ENCODE peak calls at places on chromosomes 11 and 22, in four cellular contexts. One of them, this sample, is unnamed.

GRCh38 chr11:114916406-114916805 is 238.1 kb downstream of the NXPE2 start:
- DNase-seq in colonic mucosa: no peak
- DNase-seq in gastrocnemius medialis: no peak
- DNase-seq in myocyte: no peak
- DNase-seq in this sample: no peak

GRCh38 chr11:8354622-8355417 is 91.1 kb upstream of the LMO1 start:
- DNase-seq in colonic mucosa: no peak
- DNase-seq in gastrocnemius medialis: no peak
- DNase-seq in myocyte: peak
- DNase-seq in this sample: peak

GRCh38 chr11:103091024-103091423 is 936 bp downstream of the DCUN1D5 start:
- DNase-seq in colonic mucosa: no peak
- DNase-seq in gastrocnemius medialis: no peak
- DNase-seq in myocyte: peak
- DNase-seq in this sample: no peak

GRCh38 chr22:36197065-36197440 is 4.6 kb downstream of the APOL4 start:
- DNase-seq in colonic mucosa: no peak
- DNase-seq in gastrocnemius medialis: peak
- DNase-seq in myocyte: peak
- DNase-seq in this sample: no peak

GRCh38 chr11:117444256-117445096 is 116.8 kb downstream of the CEP164 start:
- DNase-seq in colonic mucosa: no peak
- DNase-seq in gastrocnemius medialis: no peak
- DNase-seq in myocyte: no peak
- DNase-seq in this sample: no peak

GRCh38 chr11:46677169-46677568 is 23.2 kb downstream of the ARHGAP1 start:
- DNase-seq in colonic mucosa: no peak
- DNase-seq in gastrocnemius medialis: no peak
- DNase-seq in myocyte: no peak
- DNase-seq in this sample: no peak

GRCh38 chr22:29700206-29700948 is 19.4 kb upstream of the CABP7 start:
- DNase-seq in colonic mucosa: no peak
- DNase-seq in gastrocnemius medialis: no peak
- DNase-seq in myocyte: no peak
- DNase-seq in this sample: no peak

GRCh38 chr11:70557742-70558485 is 159.6 kb downstream of the CTTN start:
- DNase-seq in colonic mucosa: no peak
- DNase-seq in gastrocnemius medialis: no peak
- DNase-seq in myocyte: no peak
- DNase-seq in this sample: no peak

GRCh38 chr22:37525073-37525745 is 6.0 kb upstream of the CARD10 start:
- DNase-seq in colonic mucosa: no peak
- DNase-seq in gastrocnemius medialis: no peak
- DNase-seq in myocyte: peak
- DNase-seq in this sample: no peak

GRCh38 chr11:32034680-32035079 is 56.2 kb upstream of the RCN1 start:
- DNase-seq in colonic mucosa: no peak
- DNase-seq in gastrocnemius medialis: no peak
- DNase-seq in myocyte: no peak
- DNase-seq in this sample: no peak

GRCh38 chr11:45388472-45388871 is 102.3 kb upstream of the SYT13 start:
- DNase-seq in colonic mucosa: no peak
- DNase-seq in gastrocnemius medialis: no peak
- DNase-seq in myocyte: no peak
- DNase-seq in this sample: no peak

GRCh38 chr22:17810570-17811116 is 36.4 kb upstream of the BID start:
- DNase-seq in colonic mucosa: peak
- DNase-seq in gastrocnemius medialis: no peak
- DNase-seq in myocyte: no peak
- DNase-seq in this sample: no peak

GRCh38 chr22:48337957-48338792 is 1489.5 kb downstream of the BRD1 start:
- DNase-seq in colonic mucosa: no peak
- DNase-seq in gastrocnemius medialis: no peak
- DNase-seq in myocyte: no peak
- DNase-seq in this sample: no peak

GRCh38 chr11:64713031-64713780 is 9.8 kb downstream of the NRXN2 start:
- DNase-seq in colonic mucosa: no peak
- DNase-seq in gastrocnemius medialis: no peak
- DNase-seq in myocyte: no peak
- DNase-seq in this sample: no peak

GRCh38 chr22:46079861-46080821 is 70.2 kb upstream of the PPARA start:
- DNase-seq in colonic mucosa: no peak
- DNase-seq in gastrocnemius medialis: peak
- DNase-seq in myocyte: peak
- DNase-seq in this sample: no peak

GRCh38 chr11:117911694-117912093 is 17.5 kb downstream of the TMPRSS13 start:
- DNase-seq in colonic mucosa: no peak
- DNase-seq in gastrocnemius medialis: no peak
- DNase-seq in myocyte: no peak
- DNase-seq in this sample: no peak

GRCh38 chr11:100525635-100526034 is 161.5 kb upstream of the ARHGAP42 start:
- DNase-seq in colonic mucosa: no peak
- DNase-seq in gastrocnemius medialis: no peak
- DNase-seq in myocyte: no peak
- DNase-seq in this sample: no peak

GRCh38 chr11:75425422-75425821 is 7.6 kb downstream of the KLHL35 start:
- DNase-seq in colonic mucosa: no peak
- DNase-seq in gastrocnemius medialis: no peak
- DNase-seq in myocyte: no peak
- DNase-seq in this sample: no peak

GRCh38 chr22:35312198-35313059 is 12.7 kb downstream of the TOM1 start:
- DNase-seq in colonic mucosa: peak
- DNase-seq in gastrocnemius medialis: peak
- DNase-seq in myocyte: peak
- DNase-seq in this sample: peak

GRCh38 chr11:117072517-117073218 is 25.6 kb downstream of the SIK3 start:
- DNase-seq in colonic mucosa: no peak
- DNase-seq in gastrocnemius medialis: no peak
- DNase-seq in myocyte: peak
- DNase-seq in this sample: no peak

GRCh38 chr11:73577496-73577917 is 20.4 kb downstream of the FAM168A start:
- DNase-seq in colonic mucosa: no peak
- DNase-seq in gastrocnemius medialis: no peak
- DNase-seq in myocyte: no peak
- DNase-seq in this sample: no peak

GRCh38 chr11:95877288-95877687 is 46.6 kb downstream of the MTMR2 start:
- DNase-seq in colonic mucosa: no peak
- DNase-seq in gastrocnemius medialis: no peak
- DNase-seq in myocyte: peak
- DNase-seq in this sample: no peak

GRCh38 chr11:123303924-123304323 is 108.9 kb upstream of the CLMP start:
- DNase-seq in colonic mucosa: no peak
- DNase-seq in gastrocnemius medialis: no peak
- DNase-seq in myocyte: no peak
- DNase-seq in this sample: no peak

GRCh38 chr22:22587577-22588188 is 28.6 kb upstream of the PRAME start:
- DNase-seq in colonic mucosa: no peak
- DNase-seq in gastrocnemius medialis: no peak
- DNase-seq in myocyte: no peak
- DNase-seq in this sample: no peak

GRCh38 chr11:121936781-121937447 is 179.1 kb downstream of the BLID start:
- DNase-seq in colonic mucosa: no peak
- DNase-seq in gastrocnemius medialis: no peak
- DNase-seq in myocyte: no peak
- DNase-seq in this sample: no peak

GRCh38 chr11:61021661-61022212 is 50.3 kb downstream of the CD6 start:
- DNase-seq in colonic mucosa: peak
- DNase-seq in gastrocnemius medialis: no peak
- DNase-seq in myocyte: no peak
- DNase-seq in this sample: peak

GRCh38 chr11:134330611-134331564 is 900 bp upstream of the GLB1L2 start:
- DNase-seq in colonic mucosa: no peak
- DNase-seq in gastrocnemius medialis: no peak
- DNase-seq in myocyte: no peak
- DNase-seq in this sample: no peak

GRCh38 chr11:123559418-123559817 is 95.0 kb downstream of the SCN3B start:
- DNase-seq in colonic mucosa: no peak
- DNase-seq in gastrocnemius medialis: no peak
- DNase-seq in myocyte: peak
- DNase-seq in this sample: no peak

GRCh38 chr11:121553806-121554205 is 101.0 kb upstream of the SORL1-AS1 start:
- DNase-seq in colonic mucosa: peak
- DNase-seq in gastrocnemius medialis: no peak
- DNase-seq in myocyte: no peak
- DNase-seq in this sample: no peak

GRCh38 chr11:44286268-44286880 is 23.6 kb downstream of the ALX4 start:
- DNase-seq in colonic mucosa: peak
- DNase-seq in gastrocnemius medialis: no peak
- DNase-seq in myocyte: peak
- DNase-seq in this sample: no peak

GRCh38 chr22:50730941-50731661 is 6.9 kb upstream of the ACR start:
- DNase-seq in colonic mucosa: no peak
- DNase-seq in gastrocnemius medialis: peak
- DNase-seq in myocyte: no peak
- DNase-seq in this sample: no peak

GRCh38 chr11:118049771-118050170 is 27.1 kb upstream of the TMPRSS4 start:
- DNase-seq in colonic mucosa: no peak
- DNase-seq in gastrocnemius medialis: no peak
- DNase-seq in myocyte: no peak
- DNase-seq in this sample: no peak

This sample was measured in GM06990.